ENCODE peak calls at places on chromosomes 3 and 15, in five cellular contexts. B is activated CD4-positive, alpha-beta T cell treated with anti-CD3 and anti-CD28 coated beads, Interleukin-2, amount 10 ng/mL, durations not matched to agents 7 days and 5 days; X is H54; Q is HFFc6; N is fibroblast of the aortic adventitia. U is an unnamed sample.

GRCh38 chr3:9780920-9781319 is 11.2 kb upstream of the CAMK1 start:
- DNase-seq in N (no peak), B (no peak), Q (no peak), X (no peak), U (no peak)

GRCh38 chr3:13461169-13462124 is 18.7 kb upstream of the HDAC11 start:
- DNase-seq in B (peak), N (no peak), Q (peak), X (peak), U (peak)

GRCh38 chr3:155912090-155912489 is 41.6 kb downstream of the GMPS start:
- DNase-seq in N (no peak), B (no peak), X (no peak), Q (no peak), U (no peak)

GRCh38 chr15:52912172-52912571 is 122.0 kb upstream of the ONECUT1 start:
- DNase-seq in B (no peak), Q (no peak), X (no peak), N (no peak), U (no peak)

GRCh38 chr3:126392246-126392645 is 2.5 kb upstream of the CFAP100 start:
- DNase-seq in X (no peak), Q (no peak), N (no peak), B (no peak), U (no peak)

GRCh38 chr3:100082724-100083123 is 31.6 kb downstream of the FILIP1L start:
- DNase-seq in X (no peak), N (no peak), Q (no peak), B (no peak), U (no peak)

GRCh38 chr3:66038726-66039589 is at the start of gene MAGI1:
- DNase-seq in B (peak), N (peak), Q (peak), X (peak), U (peak)

GRCh38 chr3:48086736-48087470 is 70.7 kb upstream of the MAP4 start:
- DNase-seq in N (peak), X (no peak), Q (peak), B (no peak), U (no peak)